ENCODE peak calls at places on chromosomes 13 and 19, in four cellular contexts. L is upper lobe of left lung, Q is ascending aorta, K is SK-N-SH. J is an unnamed sample.
A peak's percentile ranks its signal among the peaks of the same experiment; 100 is the strongest.

GRCh38 chr13:103101500-103101899 is 35.3 kb upstream of the SLC10A2 start:
- DNase-seq in L (no peak), Q (no peak), K (peak; percentile 14), J (no peak)

GRCh38 chr19:34428549-34429285 is 536 bp downstream of the UBA2 start:
- DNase-seq in L (peak; percentile 31), Q (no peak), K (peak; percentile 47), J (peak; percentile 86)

GRCh38 chr19:12155324-12155723 is 1.2 kb downstream of the ZNF625 start:
- DNase-seq in L (no peak), Q (no peak), K (no peak), J (no peak)

GRCh38 chr13:38636756-38637155 is 50.1 kb upstream of the FREM2 start:
- DNase-seq in L (peak; percentile 39), Q (no peak), K (no peak), J (no peak)

GRCh38 chr19:4089400-4089908 is 22.8 kb upstream of the ZBTB7A start:
- DNase-seq in L (peak; percentile 71), Q (no peak), K (no peak), J (peak; percentile 70)

GRCh38 chr19:1402411-1403070 is 1.2 kb upstream of the GAMT start:
- DNase-seq in L (no peak), Q (no peak), K (no peak), J (no peak)

GRCh38 chr13:90713436-90714133 is 633.9 kb upstream of the MIR17HG start:
- DNase-seq in L (no peak), Q (no peak), K (peak; percentile 17), J (no peak)

GRCh38 chr19:35043906-35044305 is 2.4 kb downstream of the HPN start:
- DNase-seq in L (no peak), Q (no peak), K (no peak), J (no peak)

GRCh38 chr13:52353116-52353718 is 52.8 kb downstream of the THSD1 start:
- DNase-seq in L (no peak), Q (no peak), K (no peak), J (no peak)

GRCh38 chr13:110617326-110618072 is 2.2 kb downstream of the NAXD start:
- DNase-seq in L (peak; percentile 54), Q (no peak), K (no peak), J (no peak)

GRCh38 chr13:94917814-94918213 is 205.5 kb upstream of the SOX21 start:
- DNase-seq in L (no peak), Q (no peak), K (no peak), J (no peak)

GRCh38 chr13:47038196-47038595 is 141.3 kb upstream of the HTR2A start:
- DNase-seq in L (no peak), Q (no peak), K (no peak), J (no peak)

GRCh38 chr13:47033216-47033615 is 136.4 kb upstream of the HTR2A start:
- DNase-seq in L (no peak), Q (no peak), K (no peak), J (no peak)

GRCh38 chr13:47036291-47037008 is 139.6 kb upstream of the HTR2A start:
- DNase-seq in L (no peak), Q (no peak), K (no peak), J (no peak)

GRCh38 chr13:47044842-47045241 is 148.0 kb upstream of the HTR2A start:
- DNase-seq in L (no peak), Q (no peak), K (no peak), J (no peak)

DNA sequence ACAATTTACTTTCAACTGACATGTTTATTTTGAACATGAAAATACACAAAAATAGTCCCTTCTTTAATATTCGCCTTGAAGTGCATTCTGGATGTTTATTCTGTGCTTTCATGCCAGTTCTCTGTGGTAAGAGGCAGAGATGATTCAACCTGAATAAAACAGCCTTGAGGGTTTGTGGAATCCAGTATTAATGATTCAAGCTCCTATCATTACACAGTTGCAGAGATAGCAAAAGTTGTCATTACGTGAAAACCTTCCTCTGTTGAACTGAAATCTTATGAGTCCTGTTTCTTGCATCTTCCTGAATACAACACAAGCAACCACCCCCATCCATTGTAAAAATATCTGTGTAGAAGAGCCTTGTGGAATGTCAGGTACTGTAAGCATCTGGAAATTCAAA is 142.3 kb upstream of the HTR2A start:
- DNase-seq in L (no peak), Q (no peak), K (no peak), J (no peak)
- H3K4me3 ChIP-seq in L (no peak overlapping the region), Q (no peak overlapping the region), K (no peak overlapping the region), J (no peak overlapping the region)

DNA sequence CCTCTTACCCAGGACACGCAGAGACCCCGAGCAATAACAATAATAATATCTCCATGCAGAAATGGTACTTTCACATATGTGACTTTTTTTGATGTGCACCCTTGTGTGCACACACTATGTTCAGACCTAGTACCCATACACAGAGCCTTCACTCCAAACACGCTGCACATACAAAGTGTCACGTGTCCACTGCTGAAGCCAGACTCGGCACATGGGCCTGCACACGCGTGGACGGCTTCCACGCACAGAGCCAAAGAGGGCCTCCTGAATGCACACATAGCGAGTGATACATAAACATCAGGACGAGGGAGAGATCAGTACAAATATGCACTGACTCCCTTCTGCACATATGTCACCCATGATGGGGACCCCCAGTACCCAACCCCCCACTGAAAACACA is 41.9 kb upstream of the POU2F2 start:
- DNase-seq in L (no peak), Q (no peak), K (no peak), J (no peak)
- H3K27me3 ChIP-seq in L (peaks cover 40% of the 10 kb centered on the region), Q (peaks cover 4% of the 10 kb centered on the region), K (peaks cover 30% of the 10 kb centered on the region), J (peaks cover 58% of the 10 kb centered on the region)

GRCh38 chr19:57244513-57244912 is 4.1 kb downstream of the ZNF805 start:
- DNase-seq in L (no peak), Q (no peak), K (no peak), J (no peak)

GRCh38 chr19:57242821-57243220 is 2.4 kb downstream of the ZNF805 start:
- DNase-seq in L (no peak), Q (no peak), K (no peak), J (no peak)

GRCh38 chr19:57241181-57241580 is 749 bp downstream of the ZNF805 start:
- DNase-seq in L (no peak), Q (no peak), K (peak; percentile 26), J (no peak)

GRCh38 chr19:57239982-57240310 is 486 bp upstream of the ZNF805 start:
- DNase-seq in L (no peak), Q (no peak), K (no peak), J (no peak)

DNA sequence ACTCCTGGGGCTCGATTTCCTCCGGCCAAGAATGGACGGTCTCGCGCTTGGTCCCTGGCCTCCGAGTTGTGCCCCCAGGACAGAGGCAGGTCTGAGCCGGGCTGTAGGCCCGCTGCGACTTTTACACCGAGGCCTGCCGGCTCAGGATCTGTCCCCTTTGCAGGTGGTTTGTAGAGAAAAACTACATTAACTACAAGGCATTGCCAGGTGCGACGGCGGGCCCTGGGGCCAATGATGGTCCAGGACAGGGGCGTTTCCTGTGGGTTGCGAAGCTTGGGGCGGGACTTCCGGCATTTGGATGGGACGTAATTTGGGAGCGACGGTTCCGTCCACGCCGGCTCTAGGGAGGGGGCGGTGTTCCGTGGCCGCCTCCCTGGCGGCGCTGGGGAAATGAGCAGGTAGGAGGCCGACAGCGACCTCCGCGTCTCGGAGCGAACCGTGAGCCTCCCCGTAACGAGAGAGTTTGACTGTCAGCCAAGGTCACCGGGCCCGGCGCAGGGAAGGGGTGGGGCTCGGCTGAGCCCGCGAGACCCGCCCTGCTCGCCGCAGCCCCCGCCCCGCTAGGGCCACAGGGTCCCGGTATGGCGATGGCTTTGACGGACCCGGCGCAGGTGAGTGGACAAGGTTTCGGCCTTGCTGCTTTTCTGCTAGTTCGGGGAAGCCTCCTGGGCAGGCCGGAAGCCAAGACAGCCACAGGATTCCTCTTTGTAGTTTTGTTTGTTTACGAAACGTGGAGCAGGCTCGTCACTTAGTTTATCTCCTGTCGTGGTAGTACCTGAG is at the start of gene ZNF805:
- DNase-seq in L (peak; percentile 94), Q (peak; percentile 80), K (peak; percentile 97), J (peak; percentile 99)
- TF ChIP-seq CTCF in L (no peak), Q (peak; percentile 13), K (peak; percentile 14), J (peak; percentile 18)

DNA sequence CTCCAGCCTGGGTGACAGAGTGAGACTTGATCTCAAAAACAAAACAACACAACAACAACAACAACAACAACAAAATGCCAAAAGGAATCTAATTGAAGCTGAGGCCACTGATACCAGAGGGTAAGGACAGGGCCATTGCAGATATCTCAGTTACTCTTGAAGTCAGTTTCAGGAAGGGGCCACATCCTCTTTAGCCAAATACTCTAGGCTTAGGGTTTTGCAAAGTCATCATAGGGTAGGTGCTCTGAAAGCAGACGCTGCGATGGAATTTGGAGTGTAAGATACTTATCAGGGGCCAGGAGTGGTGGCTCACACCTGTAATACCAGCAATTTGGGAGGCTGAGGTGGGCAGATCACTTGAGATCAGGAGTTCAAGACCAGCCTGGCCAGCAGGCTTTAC is 46.6 kb upstream of the UBAC2 start:
- DNase-seq in L (no peak), Q (no peak), K (no peak), J (no peak)
- H3K4me3 ChIP-seq in L (no peak overlapping the region), Q (no peak overlapping the region), K (no peak overlapping the region), J (no peak overlapping the region)

J was measured in psoas muscle.